ENCODE peak calls at places on chromosomes 13 and 19, in nine cellular contexts. S is pancreas, M is body of pancreas, N is GM12865, H is nephron progenitor cell, C is iPS DF 6.9, K is NCI-H2081, P is nucleus accumbens, R is fibroblast of gingiva. J is an unnamed sample.

GRCh38 chr13:27958928-27959539 is 10.1 kb downstream of the CDX2 start:
- DNase-seq in S (no peak), M (no peak), N (no peak), H (no peak), C (no peak), K (no peak), P (no peak), R (no peak), J (no peak)

GRCh38 chr13:40377783-40378182 is 288.7 kb downstream of the FOXO1 start:
- DNase-seq in S (no peak), M (no peak), N (no peak), H (no peak), C (no peak), K (no peak), P (no peak), R (peak), J (no peak)

GRCh38 chr13:75801388-75801787 is 165.3 kb downstream of the LMO7 start:
- DNase-seq in S (no peak), M (no peak), N (no peak), H (no peak), C (no peak), K (no peak), P (no peak), R (no peak), J (no peak)

GRCh38 chr13:111904701-111905608 is 162.0 kb upstream of the SOX1 start:
- DNase-seq in S (peak), M (no peak), N (no peak), H (no peak), C (no peak), K (no peak), P (no peak), R (no peak), J (peak)

GRCh38 chr19:51654783-51655182 is 8.2 kb upstream of the SIGLEC14 start:
- DNase-seq in S (no peak), M (no peak), N (no peak), H (no peak), C (no peak), K (no peak), P (no peak), R (no peak), J (no peak)

GRCh38 chr13:85812282-85812681 is 13.1 kb upstream of the SLITRK6 start:
- DNase-seq in S (no peak), M (no peak), N (no peak), H (no peak), C (no peak), K (no peak), P (no peak), R (no peak), J (no peak)

GRCh38 chr19:6132482-6132881 is 3.0 kb upstream of the ACSBG2 start:
- DNase-seq in S (no peak), M (no peak), N (no peak), H (no peak), C (no peak), K (no peak), P (no peak), R (no peak), J (no peak)

GRCh38 chr13:96904232-96904631 is 90.0 kb downstream of the OXGR1 start:
- DNase-seq in S (no peak), M (no peak), N (no peak), H (no peak), C (no peak), K (no peak), P (no peak), R (no peak), J (no peak)

GRCh38 chr19:31274266-31274963 is 74.8 kb downstream of the TSHZ3 start:
- DNase-seq in S (no peak), M (no peak), N (no peak), H (no peak), C (no peak), K (no peak), P (no peak), R (no peak), J (no peak)

GRCh38 chr13:41453620-41454019 is 3.7 kb upstream of the RGCC start:
- DNase-seq in S (no peak), M (no peak), N (no peak), H (no peak), C (no peak), K (no peak), P (no peak), R (no peak), J (no peak)

GRCh38 chr19:56980864-56981263 is 138.9 kb upstream of the USP29 start:
- DNase-seq in S (no peak), M (no peak), N (no peak), H (no peak), C (no peak), K (no peak), P (no peak), R (no peak), J (peak)

GRCh38 chr13:111602874-111603273 is 282.4 kb downstream of the TEX29 start:
- DNase-seq in S (no peak), M (no peak), N (no peak), H (no peak), C (no peak), K (no peak), P (no peak), R (no peak), J (no peak)

GRCh38 chr19:12838893-12839656 is 760 bp downstream of the MAST1 start:
- DNase-seq in S (no peak), M (no peak), N (no peak), H (no peak), C (no peak), K (peak), P (no peak), R (no peak), J (no peak)

GRCh38 chr13:98576963-98577822 is at the start of gene STK24:
- DNase-seq in S (peak), M (peak), N (peak), H (peak), C (no peak), K (peak), P (no peak), R (peak), J (peak)

GRCh38 chr13:61684976-61685682 is 269.5 kb upstream of the PCDH20 start:
- DNase-seq in S (no peak), M (no peak), N (no peak), H (no peak), C (no peak), K (no peak), P (no peak), R (no peak), J (no peak)

GRCh38 chr13:26967119-26968038 is 204.2 kb downstream of the USP12 start:
- DNase-seq in S (no peak), M (peak), N (no peak), H (no peak), C (no peak), K (no peak), P (no peak), R (no peak), J (peak)

GRCh38 chr13:48727252-48728011 is 73.7 kb downstream of the CYSLTR2 start:
- DNase-seq in S (no peak), M (no peak), N (peak), H (no peak), C (no peak), K (no peak), P (no peak), R (peak), J (peak)

GRCh38 chr19:5891938-5892771 is 11.4 kb downstream of the NDUFA11 start:
- DNase-seq in S (no peak), M (peak), N (no peak), H (peak), C (no peak), K (no peak), P (no peak), R (peak), J (no peak)

GRCh38 chr13:33518442-33518841 is 232.9 kb upstream of the STARD13 start:
- DNase-seq in S (no peak), M (no peak), N (no peak), H (no peak), C (no peak), K (no peak), P (no peak), R (no peak), J (no peak)

GRCh38 chr19:17977073-17977472 is 10.2 kb downstream of the KCNN1 start:
- DNase-seq in S (no peak), M (no peak), N (no peak), H (no peak), C (no peak), K (no peak), P (no peak), R (no peak), J (no peak)

GRCh38 chr13:41713405-41713804 is 247.5 kb downstream of the VWA8 start:
- DNase-seq in S (no peak), M (no peak), N (no peak), H (no peak), C (no peak), K (no peak), P (no peak), R (no peak), J (no peak)

GRCh38 chr13:88857256-88857655 is 1186.1 kb downstream of the SLITRK5 start:
- DNase-seq in S (no peak), M (no peak), N (no peak), H (no peak), C (no peak), K (peak), P (no peak), R (peak), J (no peak)

GRCh38 chr19:55070755-55071502 is 4.7 kb upstream of the EPS8L1 start:
- DNase-seq in S (no peak), M (peak), N (no peak), H (no peak), C (no peak), K (no peak), P (no peak), R (no peak), J (no peak)

GRCh38 chr19:43541920-43542650 is 9.1 kb downstream of the ZNF575 start:
- DNase-seq in S (no peak), M (no peak), N (no peak), H (no peak), C (no peak), K (no peak), P (no peak), R (no peak), J (no peak)

GRCh38 chr19:19782783-19783182 is 38.8 kb downstream of the ZNF506 start:
- DNase-seq in S (no peak), M (no peak), N (no peak), H (no peak), C (no peak), K (no peak), P (no peak), R (no peak), J (no peak)

GRCh38 chr13:51961493-51962403 is 49.5 kb downstream of the ATP7B start:
- DNase-seq in S (no peak), M (no peak), N (no peak), H (no peak), C (no peak), K (no peak), P (no peak), R (no peak), J (no peak)

GRCh38 chr13:40986328-40986856 is 32.7 kb downstream of the ELF1 start:
- DNase-seq in S (no peak), M (no peak), N (no peak), H (no peak), C (no peak), K (no peak), P (no peak), R (peak), J (no peak)

GRCh38 chr13:41411536-41411935 is 45.8 kb upstream of the RGCC start:
- DNase-seq in S (no peak), M (no peak), N (peak), H (peak), C (no peak), K (no peak), P (no peak), R (peak), J (no peak)

GRCh38 chr13:50894504-50894903 is 15.1 kb upstream of the RNASEH2B start:
- DNase-seq in S (no peak), M (no peak), N (no peak), H (no peak), C (no peak), K (no peak), P (no peak), R (no peak), J (no peak)

GRCh38 chr13:112851107-112852046 is 117.6 kb upstream of the MCF2L start:
- DNase-seq in S (no peak), M (no peak), N (no peak), H (no peak), C (no peak), K (no peak), P (no peak), R (no peak), J (no peak)

GRCh38 chr19:16850133-16850532 is 20.9 kb downstream of the SIN3B start:
- DNase-seq in S (no peak), M (no peak), N (no peak), H (no peak), C (no peak), K (no peak), P (no peak), R (no peak), J (no peak)

GRCh38 chr13:20035130-20035529 is 76.6 kb downstream of the ZMYM2 start:
- DNase-seq in S (no peak), M (no peak), N (no peak), H (no peak), C (no peak), K (no peak), P (no peak), R (no peak), J (no peak)

GRCh38 chr13:36841411-36841810 is 22.4 kb downstream of the RFXAP start:
- DNase-seq in S (no peak), M (no peak), N (no peak), H (no peak), C (no peak), K (no peak), P (no peak), R (no peak), J (no peak)

GRCh38 chr19:50465986-50466771 is 10.1 kb upstream of the EMC10 start:
- DNase-seq in S (no peak), M (peak), N (no peak), H (peak), C (no peak), K (no peak), P (no peak), R (no peak), J (no peak)

GRCh38 chr13:38308736-38309135 is 40.9 kb upstream of the UFM1 start:
- DNase-seq in S (no peak), M (no peak), N (no peak), H (no peak), C (no peak), K (no peak), P (no peak), R (no peak), J (no peak)

GRCh38 chr19:1217366-1217765 is 11.8 kb downstream of the STK11 start:
- DNase-seq in S (no peak), M (no peak), N (no peak), H (no peak), C (no peak), K (no peak), P (no peak), R (no peak), J (no peak)